ENCODE peak calls at places on chromosomes 6 and 20, in nine cellular contexts. V, G, Q, H, S, Y, E, K and T are unnamed samples.

GRCh38 chr6:132960720-132961119 is 146.4 kb downstream of the RPS12 start:
- DNase-seq in E (no peak), Q (no peak), Y (no peak), G (no peak), V (no peak), S (no peak), H (no peak), K (no peak), T (no peak)

GRCh38 chr6:35370124-35370741 is 27.9 kb downstream of the PPARD start:
- DNase-seq in V (no peak), S (no peak), Y (no peak), E (no peak), H (no peak), K (peak), G (peak), Q (peak), T (peak)

GRCh38 chr6:42090819-42091717 is 40.7 kb downstream of the TAF8 start:
- DNase-seq in K (no peak), H (no peak), Q (no peak), E (no peak), G (no peak), V (no peak), Y (no peak), S (no peak), T (no peak)

GRCh38 chr6:34360556-34360955 is 31.9 kb downstream of the NUDT3 start:
- DNase-seq in E (no peak), Q (no peak), S (no peak), K (peak), G (no peak), H (no peak), V (no peak), Y (no peak), T (peak)

GRCh38 chr6:34237316-34237721 is 646 bp downstream of the HMGA1 start:
- DNase-seq in G (no peak), E (peak), V (peak), Q (no peak), H (no peak), Y (peak), K (peak), S (peak), T (peak)

GRCh38 chr6:4649728-4650127 is 126.5 kb upstream of the CDYL start:
- DNase-seq in Y (no peak), V (no peak), S (no peak), Q (no peak), H (no peak), G (no peak), K (peak), E (no peak), T (no peak)

GRCh38 chr6:160730911-160731310 is 28.9 kb downstream of the PLG start:
- DNase-seq in Y (no peak), H (no peak), V (no peak), E (no peak), S (peak), G (no peak), Q (no peak), K (peak), T (no peak)

GRCh38 chr6:6942826-6943225 is 164.9 kb upstream of the RREB1 start:
- DNase-seq in S (no peak), G (no peak), V (no peak), Y (no peak), H (no peak), K (peak), E (no peak), Q (no peak), T (peak)

GRCh38 chr20:5658897-5659296 is 91.3 kb upstream of the SHLD1 start:
- DNase-seq in Q (peak), G (peak), S (no peak), E (no peak), V (peak), Y (peak), K (peak), H (peak), T (peak)

GRCh38 chr20:18686696-18687095 is 98.8 kb downstream of the DTD1 start:
- DNase-seq in K (no peak), E (no peak), V (no peak), Q (no peak), S (no peak), G (no peak), Y (no peak), H (no peak), T (no peak)

GRCh38 chr20:33020278-33021161 is 10.9 kb upstream of the BPIFB6 start:
- DNase-seq in S (no peak), E (no peak), K (no peak), G (no peak), V (no peak), Y (no peak), Q (no peak), H (no peak), T (no peak)

GRCh38 chr20:56987992-56988391 is 278.4 kb downstream of the BMP7 start:
- DNase-seq in K (no peak), E (no peak), G (no peak), H (no peak), V (no peak), S (no peak), Y (no peak), Q (no peak), T (no peak)

GRCh38 chr20:49136817-49137571 is 51.1 kb downstream of the STAU1 start:
- DNase-seq in H (no peak), Q (no peak), K (no peak), E (no peak), S (no peak), Y (no peak), G (no peak), V (no peak), T (no peak)

GRCh38 chr20:58596244-58597010 is 54.7 kb upstream of the STX16 start:
- DNase-seq in Q (peak), S (no peak), V (no peak), H (no peak), K (peak), Y (no peak), G (no peak), E (no peak), T (no peak)

GRCh38 chr6:154218336-154218735 is 138.3 kb downstream of the IPCEF1 start:
- DNase-seq in H (no peak), Y (no peak), Q (no peak), S (no peak), K (no peak), V (no peak), E (no peak), G (no peak), T (no peak)

GRCh38 chr6:3209114-3210023 is 18.1 kb downstream of the TUBB2B start:
- DNase-seq in G (peak), H (peak), Q (peak), S (peak), V (no peak), K (peak), E (no peak), Y (no peak), T (peak)

GRCh38 chr6:166005401-166005845 is 162.2 kb downstream of the TBXT start:
- DNase-seq in Q (peak), Y (no peak), G (no peak), E (no peak), S (peak), K (peak), V (no peak), H (no peak), T (no peak)

GRCh38 chr6:48021904-48022303 is 89.1 kb downstream of the PTCHD4 start:
- DNase-seq in Q (no peak), K (no peak), S (no peak), Y (no peak), G (no peak), V (no peak), H (no peak), E (no peak), T (no peak)

GRCh38 chr6:105192707-105193465 is 13.1 kb upstream of the POPDC3 start:
- DNase-seq in E (no peak), V (no peak), H (no peak), Q (no peak), Y (no peak), K (peak), G (no peak), S (no peak), T (no peak)

GRCh38 chr20:6485376-6485775 is 282.1 kb upstream of the BMP2 start:
- DNase-seq in G (no peak), E (no peak), S (no peak), Q (no peak), V (no peak), Y (no peak), K (no peak), H (no peak), T (no peak)

GRCh38 chr6:88380083-88380482 is 213.9 kb upstream of the CNR1 start:
- DNase-seq in H (no peak), Q (peak), G (no peak), S (no peak), Y (no peak), V (no peak), K (peak), E (no peak), T (peak)

GRCh38 chr6:27451660-27452390 is 21.1 kb downstream of the ZNF184 start:
- DNase-seq in Y (no peak), E (no peak), Q (no peak), V (no peak), S (no peak), H (no peak), G (no peak), K (no peak), T (no peak)

GRCh38 chr20:32316667-32317066 is 39.2 kb downstream of the KIF3B start:
- DNase-seq in G (no peak), S (no peak), Q (no peak), K (peak), E (no peak), H (no peak), Y (no peak), V (no peak), T (no peak)

GRCh38 chr20:44501448-44501847 is 20.4 kb downstream of the SERINC3 start:
- DNase-seq in S (no peak), V (no peak), Y (no peak), H (no peak), Q (no peak), K (peak), G (no peak), E (no peak), T (peak)